ENCODE peak calls at places on chromosomes 6 and 20, in nine cellular contexts. One of them, this sample, is unnamed.

GRCh38 chr6:155154158-155154830 is 109.5 kb upstream of the CLDN20 start:
- DNase-seq in AG09319: no peak
- DNase-seq in NCI-H774: no peak
- DNase-seq in GM20000: no peak
- DNase-seq in HT-29: peak; percentile 15
- DNase-seq in activated CD8-positive, alpha-beta memory T cell treated with anti-CD3 and anti-CD28 coated beads for 24 hours: peak; percentile 82
- DNase-seq in stimulated activated CD4-positive, alpha-beta T cell treated with anti-CD3 and anti-CD28 coated beads, Interleukin-2, amount 100 ng/mL, for 48 hours: no peak
- DNase-seq in iPS-NIHi11: no peak
- DNase-seq in naive thymus-derived CD8-positive, alpha-beta T cell: no peak
- DNase-seq in this sample: peak; percentile 96

GRCh38 chr6:161748535-161749386 is 474.9 kb upstream of the AGPAT4 start:
- DNase-seq in AG09319: no peak
- DNase-seq in NCI-H774: peak; percentile 9
- DNase-seq in GM20000: peak; percentile 11
- DNase-seq in HT-29: peak; percentile 48
- DNase-seq in activated CD8-positive, alpha-beta memory T cell treated with anti-CD3 and anti-CD28 coated beads for 24 hours: no peak
- DNase-seq in stimulated activated CD4-positive, alpha-beta T cell treated with anti-CD3 and anti-CD28 coated beads, Interleukin-2, amount 100 ng/mL, for 48 hours: peak; percentile 35
- DNase-seq in iPS-NIHi11: peak; percentile 79
- DNase-seq in naive thymus-derived CD8-positive, alpha-beta T cell: no peak
- DNase-seq in this sample: peak; percentile 86

GRCh38 chr6:33425668-33426577 is 6.1 kb downstream of the SYNGAP1 start:
- DNase-seq in AG09319: peak; percentile 47
- DNase-seq in NCI-H774: peak; percentile 75
- DNase-seq in GM20000: peak; percentile 91
- DNase-seq in HT-29: peak; percentile 62
- DNase-seq in activated CD8-positive, alpha-beta memory T cell treated with anti-CD3 and anti-CD28 coated beads for 24 hours: peak; percentile 91
- DNase-seq in stimulated activated CD4-positive, alpha-beta T cell treated with anti-CD3 and anti-CD28 coated beads, Interleukin-2, amount 100 ng/mL, for 48 hours: peak; percentile 82
- DNase-seq in iPS-NIHi11: peak; percentile 83
- DNase-seq in naive thymus-derived CD8-positive, alpha-beta T cell: peak; percentile 83
- DNase-seq in this sample: peak; percentile 96

GRCh38 chr6:2197984-2198383 is 47.4 kb downstream of the GMDS start:
- DNase-seq in AG09319: no peak
- DNase-seq in NCI-H774: no peak
- DNase-seq in GM20000: no peak
- DNase-seq in HT-29: no peak
- DNase-seq in activated CD8-positive, alpha-beta memory T cell treated with anti-CD3 and anti-CD28 coated beads for 24 hours: no peak
- DNase-seq in stimulated activated CD4-positive, alpha-beta T cell treated with anti-CD3 and anti-CD28 coated beads, Interleukin-2, amount 100 ng/mL, for 48 hours: no peak
- DNase-seq in iPS-NIHi11: no peak
- DNase-seq in naive thymus-derived CD8-positive, alpha-beta T cell: no peak
- DNase-seq in this sample: no peak

GRCh38 chr20:2283706-2284423 is 11.9 kb upstream of the TGM3 start:
- DNase-seq in AG09319: no peak
- DNase-seq in NCI-H774: no peak
- DNase-seq in GM20000: no peak
- DNase-seq in HT-29: no peak
- DNase-seq in activated CD8-positive, alpha-beta memory T cell treated with anti-CD3 and anti-CD28 coated beads for 24 hours: no peak
- DNase-seq in stimulated activated CD4-positive, alpha-beta T cell treated with anti-CD3 and anti-CD28 coated beads, Interleukin-2, amount 100 ng/mL, for 48 hours: no peak
- DNase-seq in iPS-NIHi11: no peak
- DNase-seq in naive thymus-derived CD8-positive, alpha-beta T cell: no peak
- DNase-seq in this sample: no peak

GRCh38 chr6:6812427-6812826 is 223.9 kb downstream of the LY86 start:
- DNase-seq in AG09319: no peak
- DNase-seq in NCI-H774: no peak
- DNase-seq in GM20000: no peak
- DNase-seq in HT-29: peak; percentile 30
- DNase-seq in activated CD8-positive, alpha-beta memory T cell treated with anti-CD3 and anti-CD28 coated beads for 24 hours: no peak
- DNase-seq in stimulated activated CD4-positive, alpha-beta T cell treated with anti-CD3 and anti-CD28 coated beads, Interleukin-2, amount 100 ng/mL, for 48 hours: no peak
- DNase-seq in iPS-NIHi11: no peak
- DNase-seq in naive thymus-derived CD8-positive, alpha-beta T cell: no peak
- DNase-seq in this sample: no peak

GRCh38 chr6:34672657-34673043 is 23.9 kb downstream of the ILRUN start:
- DNase-seq in AG09319: no peak
- DNase-seq in NCI-H774: no peak
- DNase-seq in GM20000: no peak
- DNase-seq in HT-29: no peak
- DNase-seq in activated CD8-positive, alpha-beta memory T cell treated with anti-CD3 and anti-CD28 coated beads for 24 hours: no peak
- DNase-seq in stimulated activated CD4-positive, alpha-beta T cell treated with anti-CD3 and anti-CD28 coated beads, Interleukin-2, amount 100 ng/mL, for 48 hours: no peak
- DNase-seq in iPS-NIHi11: no peak
- DNase-seq in naive thymus-derived CD8-positive, alpha-beta T cell: no peak
- DNase-seq in this sample: no peak

GRCh38 chr20:38975539-38976120 is 13.5 kb downstream of the DHX35 start:
- DNase-seq in AG09319: no peak
- DNase-seq in NCI-H774: no peak
- DNase-seq in GM20000: no peak
- DNase-seq in HT-29: no peak
- DNase-seq in activated CD8-positive, alpha-beta memory T cell treated with anti-CD3 and anti-CD28 coated beads for 24 hours: no peak
- DNase-seq in stimulated activated CD4-positive, alpha-beta T cell treated with anti-CD3 and anti-CD28 coated beads, Interleukin-2, amount 100 ng/mL, for 48 hours: no peak
- DNase-seq in iPS-NIHi11: no peak
- DNase-seq in naive thymus-derived CD8-positive, alpha-beta T cell: no peak
- DNase-seq in this sample: peak; percentile 18

GRCh38 chr6:27668442-27669275 is 195.8 kb upstream of the ZNF184 start:
- DNase-seq in AG09319: no peak
- DNase-seq in NCI-H774: peak; percentile 61
- DNase-seq in GM20000: peak; percentile 58
- DNase-seq in HT-29: peak; percentile 86
- DNase-seq in activated CD8-positive, alpha-beta memory T cell treated with anti-CD3 and anti-CD28 coated beads for 24 hours: peak; percentile 88
- DNase-seq in stimulated activated CD4-positive, alpha-beta T cell treated with anti-CD3 and anti-CD28 coated beads, Interleukin-2, amount 100 ng/mL, for 48 hours: peak; percentile 68
- DNase-seq in iPS-NIHi11: peak; percentile 76
- DNase-seq in naive thymus-derived CD8-positive, alpha-beta T cell: no peak
- DNase-seq in this sample: peak; percentile 96

GRCh38 chr20:3174442-3175263 is 1.3 kb upstream of the LZTS3 start:
- DNase-seq in AG09319: no peak
- DNase-seq in NCI-H774: no peak
- DNase-seq in GM20000: no peak
- DNase-seq in HT-29: no peak
- DNase-seq in activated CD8-positive, alpha-beta memory T cell treated with anti-CD3 and anti-CD28 coated beads for 24 hours: no peak
- DNase-seq in stimulated activated CD4-positive, alpha-beta T cell treated with anti-CD3 and anti-CD28 coated beads, Interleukin-2, amount 100 ng/mL, for 48 hours: no peak
- DNase-seq in iPS-NIHi11: no peak
- DNase-seq in naive thymus-derived CD8-positive, alpha-beta T cell: no peak
- DNase-seq in this sample: peak; percentile 86

GRCh38 chr6:82057846-82058554 is 189.5 kb downstream of the IBTK start:
- DNase-seq in AG09319: peak; percentile 35
- DNase-seq in NCI-H774: peak; percentile 58
- DNase-seq in GM20000: no peak
- DNase-seq in HT-29: no peak
- DNase-seq in activated CD8-positive, alpha-beta memory T cell treated with anti-CD3 and anti-CD28 coated beads for 24 hours: no peak
- DNase-seq in stimulated activated CD4-positive, alpha-beta T cell treated with anti-CD3 and anti-CD28 coated beads, Interleukin-2, amount 100 ng/mL, for 48 hours: no peak
- DNase-seq in iPS-NIHi11: no peak
- DNase-seq in naive thymus-derived CD8-positive, alpha-beta T cell: no peak
- DNase-seq in this sample: no peak

GRCh38 chr20:46828471-46828870 is 66.2 kb upstream of the EYA2 start:
- DNase-seq in AG09319: peak; percentile 10
- DNase-seq in NCI-H774: no peak
- DNase-seq in GM20000: no peak
- DNase-seq in HT-29: no peak
- DNase-seq in activated CD8-positive, alpha-beta memory T cell treated with anti-CD3 and anti-CD28 coated beads for 24 hours: no peak
- DNase-seq in stimulated activated CD4-positive, alpha-beta T cell treated with anti-CD3 and anti-CD28 coated beads, Interleukin-2, amount 100 ng/mL, for 48 hours: no peak
- DNase-seq in iPS-NIHi11: no peak
- DNase-seq in naive thymus-derived CD8-positive, alpha-beta T cell: no peak
- DNase-seq in this sample: no peak

GRCh38 chr6:44366781-44367180 is 20.7 kb upstream of the CDC5L start:
- DNase-seq in AG09319: no peak
- DNase-seq in NCI-H774: no peak
- DNase-seq in GM20000: no peak
- DNase-seq in HT-29: no peak
- DNase-seq in activated CD8-positive, alpha-beta memory T cell treated with anti-CD3 and anti-CD28 coated beads for 24 hours: no peak
- DNase-seq in stimulated activated CD4-positive, alpha-beta T cell treated with anti-CD3 and anti-CD28 coated beads, Interleukin-2, amount 100 ng/mL, for 48 hours: no peak
- DNase-seq in iPS-NIHi11: no peak
- DNase-seq in naive thymus-derived CD8-positive, alpha-beta T cell: no peak
- DNase-seq in this sample: no peak

This sample was measured in OCI-M1.